ENCODE peak calls at places on chromosomes 12 and 14, in seven cellular contexts. One of them, this sample, is unnamed.
A peak's percentile ranks its signal among the peaks of the same experiment; 100 is the strongest.

GRCh38 chr12:659090-659683 is 4.1 kb downstream of the NINJ2 start:
- DNase-seq in fibroblast of mammary gland: no peak
- DNase-seq in OCI-LY7: peak; percentile 83
- DNase-seq in bronchial epithelial cell: no peak
- DNase-seq in astrocyte of the cerebellum: no peak
- DNase-seq in endothelial cell of umbilical vein: no peak
- DNase-seq in fibroblast of pulmonary artery: no peak
- DNase-seq in this sample: no peak

GRCh38 chr14:105944632-105945610 is 418.5 kb downstream of the TMEM121 start:
- DNase-seq in endothelial cell of umbilical vein: no peak
- DNase-seq in astrocyte of the cerebellum: no peak
- DNase-seq in fibroblast of mammary gland: peak; percentile 5
- DNase-seq in OCI-LY7: no peak
- DNase-seq in fibroblast of pulmonary artery: no peak
- DNase-seq in bronchial epithelial cell: no peak
- DNase-seq in this sample: no peak

GRCh38 chr14:81517798-81518398 is 15.8 kb downstream of the SEL1L start:
- DNase-seq in fibroblast of pulmonary artery: peak; percentile 41
- DNase-seq in OCI-LY7: no peak
- DNase-seq in fibroblast of mammary gland: peak; percentile 88
- DNase-seq in astrocyte of the cerebellum: no peak
- DNase-seq in bronchial epithelial cell: no peak
- DNase-seq in endothelial cell of umbilical vein: no peak
- DNase-seq in this sample: peak; percentile 57

GRCh38 chr12:47236109-47236714 is 156.5 kb upstream of the AMIGO2 start:
- DNase-seq in endothelial cell of umbilical vein: no peak
- DNase-seq in fibroblast of mammary gland: peak; percentile 90
- DNase-seq in OCI-LY7: no peak
- DNase-seq in fibroblast of pulmonary artery: peak; percentile 93
- DNase-seq in bronchial epithelial cell: peak; percentile 90
- DNase-seq in astrocyte of the cerebellum: peak; percentile 53
- DNase-seq in this sample: peak; percentile 79

GRCh38 chr14:84792722-84793410 is 737.1 kb upstream of the FLRT2 start:
- DNase-seq in OCI-LY7: no peak
- DNase-seq in endothelial cell of umbilical vein: no peak
- DNase-seq in astrocyte of the cerebellum: no peak
- DNase-seq in bronchial epithelial cell: no peak
- DNase-seq in fibroblast of pulmonary artery: no peak
- DNase-seq in fibroblast of mammary gland: no peak
- DNase-seq in this sample: no peak

GRCh38 chr14:71071042-71071441 is 163.8 kb downstream of the PCNX1 start:
- DNase-seq in endothelial cell of umbilical vein: no peak
- DNase-seq in bronchial epithelial cell: no peak
- DNase-seq in fibroblast of pulmonary artery: no peak
- DNase-seq in astrocyte of the cerebellum: no peak
- DNase-seq in OCI-LY7: no peak
- DNase-seq in fibroblast of mammary gland: no peak
- DNase-seq in this sample: no peak

GRCh38 chr12:54616933-54617535 is 17.7 kb downstream of the LACRT start:
- DNase-seq in fibroblast of mammary gland: no peak
- DNase-seq in OCI-LY7: no peak
- DNase-seq in fibroblast of pulmonary artery: no peak
- DNase-seq in astrocyte of the cerebellum: no peak
- DNase-seq in endothelial cell of umbilical vein: no peak
- DNase-seq in bronchial epithelial cell: no peak
- DNase-seq in this sample: no peak

GRCh38 chr12:18045446-18046001 is 44.5 kb downstream of the RERGL start:
- DNase-seq in fibroblast of pulmonary artery: no peak
- DNase-seq in endothelial cell of umbilical vein: no peak
- DNase-seq in fibroblast of mammary gland: no peak
- DNase-seq in bronchial epithelial cell: no peak
- DNase-seq in astrocyte of the cerebellum: no peak
- DNase-seq in OCI-LY7: no peak
- DNase-seq in this sample: no peak

GRCh38 chr12:83261998-83262397 is 575.3 kb downstream of the TMTC2 start:
- DNase-seq in OCI-LY7: no peak
- DNase-seq in astrocyte of the cerebellum: no peak
- DNase-seq in endothelial cell of umbilical vein: no peak
- DNase-seq in fibroblast of pulmonary artery: no peak
- DNase-seq in bronchial epithelial cell: no peak
- DNase-seq in fibroblast of mammary gland: no peak
- DNase-seq in this sample: no peak

GRCh38 chr14:98775892-98776291 is 496.1 kb downstream of the BCL11B start:
- DNase-seq in fibroblast of pulmonary artery: no peak
- DNase-seq in bronchial epithelial cell: no peak
- DNase-seq in astrocyte of the cerebellum: no peak
- DNase-seq in fibroblast of mammary gland: no peak
- DNase-seq in OCI-LY7: no peak
- DNase-seq in endothelial cell of umbilical vein: no peak
- DNase-seq in this sample: no peak

GRCh38 chr14:94145902-94146527 is 16.6 kb upstream of the IFI27L2 start:
- DNase-seq in astrocyte of the cerebellum: no peak
- DNase-seq in endothelial cell of umbilical vein: no peak
- DNase-seq in bronchial epithelial cell: peak; percentile 81
- DNase-seq in OCI-LY7: peak; percentile 58
- DNase-seq in fibroblast of mammary gland: no peak
- DNase-seq in fibroblast of pulmonary artery: no peak
- DNase-seq in this sample: no peak

GRCh38 chr14:75461303-75461702 is 33.5 kb downstream of the JDP2 start:
- DNase-seq in endothelial cell of umbilical vein: no peak
- DNase-seq in OCI-LY7: no peak
- DNase-seq in fibroblast of mammary gland: no peak
- DNase-seq in bronchial epithelial cell: no peak
- DNase-seq in fibroblast of pulmonary artery: no peak
- DNase-seq in astrocyte of the cerebellum: no peak
- DNase-seq in this sample: no peak

GRCh38 chr12:114774181-114774580 is 90.2 kb upstream of the TBX3 start:
- DNase-seq in astrocyte of the cerebellum: peak; percentile 5
- DNase-seq in fibroblast of pulmonary artery: peak; percentile 94
- DNase-seq in OCI-LY7: no peak
- DNase-seq in endothelial cell of umbilical vein: no peak
- DNase-seq in bronchial epithelial cell: no peak
- DNase-seq in fibroblast of mammary gland: peak; percentile 7
- DNase-seq in this sample: peak; percentile 18

GRCh38 chr12:124422570-124423523 is 128.0 kb downstream of the RFLNA start:
- DNase-seq in fibroblast of pulmonary artery: peak; percentile 97
- DNase-seq in fibroblast of mammary gland: peak; percentile 94
- DNase-seq in endothelial cell of umbilical vein: peak; percentile 90
- DNase-seq in bronchial epithelial cell: peak; percentile 83
- DNase-seq in astrocyte of the cerebellum: peak; percentile 86
- DNase-seq in OCI-LY7: no peak
- DNase-seq in this sample: peak; percentile 96

GRCh38 chr12:29719381-29719780 is 64.4 kb downstream of the TMTC1 start:
- DNase-seq in astrocyte of the cerebellum: no peak
- DNase-seq in OCI-LY7: no peak
- DNase-seq in bronchial epithelial cell: no peak
- DNase-seq in fibroblast of pulmonary artery: no peak
- DNase-seq in endothelial cell of umbilical vein: no peak
- DNase-seq in fibroblast of mammary gland: no peak
- DNase-seq in this sample: no peak

GRCh38 chr12:118035194-118036041 is 18.9 kb downstream of the RFC5 start:
- DNase-seq in OCI-LY7: no peak
- DNase-seq in astrocyte of the cerebellum: no peak
- DNase-seq in fibroblast of mammary gland: peak; percentile 62
- DNase-seq in endothelial cell of umbilical vein: peak; percentile 26
- DNase-seq in fibroblast of pulmonary artery: peak; percentile 30
- DNase-seq in bronchial epithelial cell: no peak
- DNase-seq in this sample: no peak
- TF ChIP-seq CTCF in OCI-LY7: no peak
- TF ChIP-seq CTCF in astrocyte of the cerebellum: peak; percentile 31
- TF ChIP-seq CTCF in fibroblast of mammary gland: peak; percentile 37
- TF ChIP-seq CTCF in endothelial cell of umbilical vein: peak; percentile 29
- TF ChIP-seq CTCF in fibroblast of pulmonary artery: peak; percentile 17
- TF ChIP-seq CTCF in bronchial epithelial cell: no peak
- TF ChIP-seq CTCF in this sample: peak; percentile 13

GRCh38 chr12:120228041-120228290 is 27.1 kb upstream of the RPLP0 start:
- DNase-seq in fibroblast of mammary gland: no peak
- DNase-seq in endothelial cell of umbilical vein: no peak
- DNase-seq in bronchial epithelial cell: no peak
- DNase-seq in astrocyte of the cerebellum: no peak
- DNase-seq in OCI-LY7: no peak
- DNase-seq in fibroblast of pulmonary artery: no peak
- DNase-seq in this sample: no peak

GRCh38 chr12:120227233-120228040 is 26.5 kb upstream of the RPLP0 start:
- DNase-seq in fibroblast of mammary gland: no peak
- DNase-seq in astrocyte of the cerebellum: no peak
- DNase-seq in endothelial cell of umbilical vein: no peak
- DNase-seq in OCI-LY7: no peak
- DNase-seq in bronchial epithelial cell: no peak
- DNase-seq in fibroblast of pulmonary artery: no peak
- DNase-seq in this sample: no peak

GRCh38 chr12:120225200-120225558 is 24.3 kb upstream of the RPLP0 start:
- DNase-seq in bronchial epithelial cell: no peak
- DNase-seq in fibroblast of mammary gland: no peak
- DNase-seq in OCI-LY7: no peak
- DNase-seq in astrocyte of the cerebellum: no peak
- DNase-seq in endothelial cell of umbilical vein: no peak
- DNase-seq in fibroblast of pulmonary artery: no peak
- DNase-seq in this sample: no peak

GRCh38 chr12:120224304-120225199 is 23.6 kb upstream of the RPLP0 start:
- DNase-seq in fibroblast of pulmonary artery: no peak
- DNase-seq in endothelial cell of umbilical vein: no peak
- DNase-seq in bronchial epithelial cell: no peak
- DNase-seq in astrocyte of the cerebellum: no peak
- DNase-seq in fibroblast of mammary gland: no peak
- DNase-seq in OCI-LY7: no peak
- DNase-seq in this sample: no peak

DNA sequence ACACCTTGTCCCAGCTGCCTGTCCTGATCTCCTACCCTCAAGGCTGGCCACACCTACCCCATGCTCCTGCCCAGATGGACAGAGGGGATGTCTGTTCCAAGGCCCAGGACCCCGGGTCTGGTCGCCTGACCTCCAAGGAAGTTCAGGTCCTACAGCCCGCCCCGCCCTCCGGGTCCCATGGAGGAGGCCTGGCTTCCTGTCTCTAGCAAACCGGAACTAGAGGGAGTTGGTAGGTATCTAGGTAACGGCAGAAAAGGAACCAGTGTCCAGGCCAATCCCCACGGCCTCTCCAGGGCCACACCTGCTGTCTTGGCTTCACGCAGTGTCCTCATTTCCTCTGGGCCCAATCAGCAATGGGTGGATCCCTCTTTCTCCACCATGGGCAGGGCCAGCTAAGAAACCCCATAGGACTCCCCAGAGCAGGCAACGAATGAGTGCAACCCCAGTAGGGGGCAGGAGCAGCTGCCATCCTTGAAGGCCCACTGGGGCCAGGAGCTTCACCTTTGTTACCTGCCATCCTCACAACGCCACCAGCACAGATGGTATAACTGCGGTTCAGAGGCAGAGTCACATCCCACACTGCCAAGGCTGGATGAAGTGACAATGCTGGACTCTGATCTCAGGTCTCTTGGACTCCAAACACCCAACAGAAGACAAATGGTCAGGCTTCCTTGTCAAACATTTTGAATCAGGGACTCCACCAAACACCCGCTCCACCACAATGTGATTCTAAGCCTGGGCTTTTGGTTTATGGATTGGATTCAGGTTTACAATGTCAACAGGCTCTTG is 25.1 kb upstream of the RPLP0 start:
- DNase-seq in endothelial cell of umbilical vein: no peak
- DNase-seq in fibroblast of mammary gland: no peak
- DNase-seq in astrocyte of the cerebellum: no peak
- DNase-seq in fibroblast of pulmonary artery: no peak
- DNase-seq in OCI-LY7: peak; percentile 49
- DNase-seq in bronchial epithelial cell: peak; percentile 44
- DNase-seq in this sample: no peak
- H3K4me3 ChIP-seq in endothelial cell of umbilical vein: no peak overlapping the region
- H3K4me3 ChIP-seq in fibroblast of mammary gland: no peak overlapping the region
- H3K4me3 ChIP-seq in astrocyte of the cerebellum: no peak overlapping the region
- H3K4me3 ChIP-seq in fibroblast of pulmonary artery: no peak overlapping the region
- H3K4me3 ChIP-seq in OCI-LY7: no peak overlapping the region
- H3K4me3 ChIP-seq in bronchial epithelial cell: no peak overlapping the region
- H3K4me3 ChIP-seq in this sample: no peak overlapping the region

DNA sequence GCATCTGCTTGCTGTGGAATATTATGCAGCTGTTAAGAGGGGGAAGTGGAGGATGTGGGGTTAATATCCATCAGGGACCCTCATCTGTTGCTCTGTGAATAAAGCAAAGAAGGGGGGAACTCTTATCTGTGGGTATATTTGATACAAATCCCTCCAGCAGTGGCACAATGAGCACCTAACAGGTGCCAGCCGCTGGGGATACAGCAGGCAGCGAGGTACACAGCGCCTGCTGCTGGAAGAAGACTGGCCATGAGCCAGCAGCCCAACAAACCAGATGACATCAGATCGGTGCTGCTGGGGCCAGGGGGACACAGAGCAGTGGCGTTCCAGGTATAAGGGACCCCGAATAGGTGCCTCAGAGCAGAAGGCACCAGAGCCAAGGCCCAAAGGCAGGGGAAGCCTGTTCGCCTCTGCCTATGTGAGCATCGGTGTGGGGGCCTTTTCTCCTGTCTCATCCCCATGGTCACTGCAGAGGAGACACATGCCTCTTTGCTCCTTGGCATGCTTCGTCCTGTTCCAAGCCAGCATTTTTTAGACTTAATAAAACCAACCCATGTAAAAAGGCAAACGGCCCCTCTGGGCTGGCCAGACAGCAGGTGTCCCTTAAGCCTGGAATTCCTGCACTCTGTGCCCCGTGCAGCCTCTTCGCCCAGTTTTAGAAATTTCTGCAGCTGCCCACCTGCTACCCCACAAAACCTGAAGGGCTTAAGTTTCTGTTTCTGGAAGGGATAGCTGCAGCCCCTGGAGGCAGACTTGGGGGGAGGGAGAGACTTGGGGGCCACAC is 1.6 kb upstream of the CKB start:
- DNase-seq in fibroblast of pulmonary artery: no peak
- DNase-seq in astrocyte of the cerebellum: no peak
- DNase-seq in OCI-LY7: no peak
- DNase-seq in endothelial cell of umbilical vein: no peak
- DNase-seq in fibroblast of mammary gland: no peak
- DNase-seq in bronchial epithelial cell: no peak
- DNase-seq in this sample: no peak
- TF ChIP-seq CTCF in fibroblast of pulmonary artery: no peak
- TF ChIP-seq CTCF in astrocyte of the cerebellum: no peak
- TF ChIP-seq CTCF in OCI-LY7: peak; percentile 49
- TF ChIP-seq CTCF in endothelial cell of umbilical vein: no peak
- TF ChIP-seq CTCF in fibroblast of mammary gland: no peak
- TF ChIP-seq CTCF in bronchial epithelial cell: no peak
- TF ChIP-seq CTCF in this sample: no peak

GRCh38 chr12:52952082-52952801 is 3.3 kb downstream of the KRT18 start:
- DNase-seq in astrocyte of the cerebellum: no peak
- DNase-seq in fibroblast of mammary gland: no peak
- DNase-seq in fibroblast of pulmonary artery: no peak
- DNase-seq in bronchial epithelial cell: peak; percentile 28
- DNase-seq in OCI-LY7: no peak
- DNase-seq in endothelial cell of umbilical vein: no peak
- DNase-seq in this sample: no peak

GRCh38 chr12:52953181-52953841 is 4.4 kb downstream of the KRT18 start:
- DNase-seq in fibroblast of mammary gland: no peak
- DNase-seq in endothelial cell of umbilical vein: no peak
- DNase-seq in OCI-LY7: no peak
- DNase-seq in fibroblast of pulmonary artery: no peak
- DNase-seq in bronchial epithelial cell: no peak
- DNase-seq in astrocyte of the cerebellum: no peak
- DNase-seq in this sample: no peak

GRCh38 chr12:52951126-52951525 is 2.2 kb downstream of the KRT18 start:
- DNase-seq in endothelial cell of umbilical vein: no peak
- DNase-seq in fibroblast of mammary gland: no peak
- DNase-seq in fibroblast of pulmonary artery: no peak
- DNase-seq in astrocyte of the cerebellum: no peak
- DNase-seq in bronchial epithelial cell: no peak
- DNase-seq in OCI-LY7: no peak
- DNase-seq in this sample: no peak

GRCh38 chr12:52950553-52950952 is 1.6 kb downstream of the KRT18 start:
- DNase-seq in fibroblast of mammary gland: no peak
- DNase-seq in fibroblast of pulmonary artery: no peak
- DNase-seq in endothelial cell of umbilical vein: no peak
- DNase-seq in astrocyte of the cerebellum: no peak
- DNase-seq in OCI-LY7: no peak
- DNase-seq in bronchial epithelial cell: no peak
- DNase-seq in this sample: no peak

GRCh38 chr12:52951640-52952039 is 2.7 kb downstream of the KRT18 start:
- DNase-seq in fibroblast of mammary gland: no peak
- DNase-seq in fibroblast of pulmonary artery: no peak
- DNase-seq in endothelial cell of umbilical vein: no peak
- DNase-seq in bronchial epithelial cell: no peak
- DNase-seq in OCI-LY7: no peak
- DNase-seq in astrocyte of the cerebellum: no peak
- DNase-seq in this sample: no peak
- H3K4me3 ChIP-seq in fibroblast of mammary gland: no peak overlapping the region
- H3K4me3 ChIP-seq in fibroblast of pulmonary artery: peak overlapping the region; percentile 93
- H3K4me3 ChIP-seq in endothelial cell of umbilical vein: no peak overlapping the region
- H3K4me3 ChIP-seq in bronchial epithelial cell: no peak overlapping the region
- H3K4me3 ChIP-seq in OCI-LY7: no peak overlapping the region
- H3K4me3 ChIP-seq in astrocyte of the cerebellum: peak overlapping the region; percentile 5
- H3K4me3 ChIP-seq in this sample: no peak overlapping the region

This sample was measured in foreskin fibroblast.